ENCODE peak calls at places on chromosome 5, in six cellular contexts. J is memory B cell; Z is stimulated activated CD8-positive, alpha-beta memory T cell treated with anti-CD3 and anti-CD28 coated beads, Interleukin-4, amount 100 ng/mL, for 24 hours; G is HuH-7.5; P is glutamatergic neuron; C is T-helper 1 cell. I is an unnamed sample.

GRCh38 chr5:175351126-175351525 is 92.9 kb downstream of the DRD1 start:
- DNase-seq in J (no peak), P (no peak), Z (no peak), G (no peak), C (no peak), I (no peak)

GRCh38 chr5:135092476-135092875 is 58.4 kb upstream of the PITX1 start:
- DNase-seq in P (no peak), G (no peak), C (no peak), J (no peak), Z (no peak), I (no peak)

GRCh38 chr5:6197427-6197826 is 180.9 kb downstream of the MED10 start:
- DNase-seq in C (no peak), P (no peak), J (no peak), G (no peak), Z (no peak), I (no peak)

GRCh38 chr5:179162351-179163235 is 102.4 kb downstream of the ZNF354C start:
- DNase-seq in G (no peak), P (no peak), Z (no peak), J (no peak), C (no peak), I (no peak)

GRCh38 chr5:33939863-33940262 is 3.7 kb downstream of the RXFP3 start:
- DNase-seq in J (no peak), G (peak), Z (no peak), P (no peak), C (no peak), I (no peak)

GRCh38 chr5:542693-543311 is 18.6 kb upstream of the SLC9A3 start:
- DNase-seq in P (peak), G (no peak), J (no peak), Z (no peak), C (peak), I (no peak)

GRCh38 chr5:161007879-161008278 is 155.9 kb upstream of the ATP10B start:
- DNase-seq in G (no peak), J (no peak), P (no peak), C (no peak), Z (no peak), I (no peak)

GRCh38 chr5:140111859-140112551 is 1.9 kb upstream of the PURA start:
- DNase-seq in J (no peak), C (no peak), P (no peak), G (no peak), Z (no peak), I (no peak)

GRCh38 chr5:158943057-158943456 is 156.7 kb downstream of the EBF1 start:
- DNase-seq in P (no peak), G (no peak), Z (no peak), J (no peak), C (no peak), I (no peak)

GRCh38 chr5:16897284-16897704 is 38.8 kb downstream of the MYO10 start:
- DNase-seq in J (no peak), G (no peak), C (no peak), Z (no peak), P (no peak), I (no peak)

GRCh38 chr5:73623929-73624404 is 2.0 kb upstream of the ARHGEF28 start:
- DNase-seq in C (no peak), G (no peak), J (no peak), Z (no peak), P (no peak), I (no peak)

GRCh38 chr5:34415559-34416198 is 240.4 kb upstream of the RAI14 start:
- DNase-seq in C (no peak), Z (no peak), J (no peak), G (no peak), P (no peak), I (no peak)

GRCh38 chr5:120139039-120139438 is 325.1 kb upstream of the PRR16 start:
- DNase-seq in P (no peak), C (no peak), J (no peak), Z (no peak), G (no peak), I (no peak)

GRCh38 chr5:26295541-26295940 is 742.8 kb downstream of the CDH9 start:
- DNase-seq in C (no peak), J (no peak), P (no peak), Z (no peak), G (no peak), I (no peak)

GRCh38 chr5:458547-459353 is 15.8 kb downstream of the EXOC3 start:
- DNase-seq in P (peak), C (no peak), J (no peak), G (no peak), Z (peak), I (no peak)

GRCh38 chr5:176653401-176653800 is 6.1 kb downstream of the TSPAN17 start:
- DNase-seq in G (no peak), P (no peak), J (no peak), Z (peak), C (no peak), I (no peak)

GRCh38 chr5:111394580-111394979 is 117.8 kb downstream of the STARD4 start:
- DNase-seq in J (no peak), G (no peak), P (no peak), C (no peak), Z (no peak), I (no peak)

GRCh38 chr5:150043657-150044333 is 42.6 kb downstream of the CSF1R start:
- DNase-seq in J (no peak), Z (no peak), C (no peak), P (no peak), G (no peak), I (peak)

GRCh38 chr5:40258205-40258604 is 421.5 kb upstream of the PTGER4 start:
- DNase-seq in C (no peak), J (no peak), G (no peak), P (no peak), Z (no peak), I (no peak)

GRCh38 chr5:158958048-158958994 is 141.4 kb downstream of the EBF1 start:
- DNase-seq in G (no peak), J (peak), P (no peak), C (no peak), Z (no peak), I (no peak)

GRCh38 chr5:10590226-10591047 is 26.6 kb downstream of the ANKRD33B start:
- DNase-seq in C (no peak), Z (no peak), J (no peak), G (no peak), P (no peak), I (peak)

GRCh38 chr5:155655569-155655968 is 642.0 kb downstream of the KIF4B start:
- DNase-seq in P (no peak), C (no peak), G (no peak), J (no peak), Z (no peak), I (no peak)

GRCh38 chr5:112293587-112293986 is 125.5 kb downstream of the EPB41L4A start:
- DNase-seq in P (no peak), J (no peak), C (no peak), G (no peak), Z (no peak), I (no peak)

GRCh38 chr5:154473581-154474266 is 4.3 kb downstream of the HAND1 start:
- DNase-seq in G (no peak), P (no peak), J (no peak), Z (no peak), C (no peak), I (no peak)